ENCODE peak calls at places on chromosomes 6 and 20, in eight cellular contexts. One of them, this sample, is unnamed.

GRCh38 chr20:15179426-15180190 is 842.2 kb upstream of the FLRT3 start:
- DNase-seq in hepatocyte: no peak
- DNase-seq in kidney epithelial cell: no peak
- DNase-seq in ovary: no peak
- DNase-seq in cardiac muscle cell: no peak
- DNase-seq in heart left ventricle: no peak
- DNase-seq in AG04450: no peak
- DNase-seq in tibial nerve: no peak
- DNase-seq in this sample: no peak

GRCh38 chr20:57223648-57224489 is 42.6 kb downstream of the BMP7 start:
- DNase-seq in hepatocyte: no peak
- DNase-seq in kidney epithelial cell: no peak
- DNase-seq in ovary: no peak
- DNase-seq in cardiac muscle cell: peak
- DNase-seq in heart left ventricle: no peak
- DNase-seq in AG04450: no peak
- DNase-seq in tibial nerve: peak
- DNase-seq in this sample: no peak

GRCh38 chr20:21125072-21125848 is 622 bp upstream of the KIZ start:
- DNase-seq in hepatocyte: peak
- DNase-seq in kidney epithelial cell: no peak
- DNase-seq in ovary: peak
- DNase-seq in cardiac muscle cell: peak
- DNase-seq in heart left ventricle: peak
- DNase-seq in AG04450: no peak
- DNase-seq in tibial nerve: no peak
- DNase-seq in this sample: peak

GRCh38 chr6:148971027-148971927 is 224.4 kb downstream of the UST start:
- DNase-seq in hepatocyte: no peak
- DNase-seq in kidney epithelial cell: no peak
- DNase-seq in ovary: no peak
- DNase-seq in cardiac muscle cell: no peak
- DNase-seq in heart left ventricle: no peak
- DNase-seq in AG04450: no peak
- DNase-seq in tibial nerve: no peak
- DNase-seq in this sample: no peak

GRCh38 chr20:46978871-46979536 is 84.4 kb downstream of the EYA2 start:
- DNase-seq in hepatocyte: no peak
- DNase-seq in kidney epithelial cell: no peak
- DNase-seq in ovary: no peak
- DNase-seq in cardiac muscle cell: peak
- DNase-seq in heart left ventricle: no peak
- DNase-seq in AG04450: no peak
- DNase-seq in tibial nerve: no peak
- DNase-seq in this sample: no peak

GRCh38 chr6:129684903-129685639 is 24.9 kb downstream of the ARHGAP18 start:
- DNase-seq in hepatocyte: no peak
- DNase-seq in kidney epithelial cell: no peak
- DNase-seq in ovary: no peak
- DNase-seq in cardiac muscle cell: no peak
- DNase-seq in heart left ventricle: no peak
- DNase-seq in AG04450: no peak
- DNase-seq in tibial nerve: no peak
- DNase-seq in this sample: no peak

GRCh38 chr20:19903168-19903676 is 113.9 kb upstream of the NAA20 start:
- DNase-seq in hepatocyte: peak
- DNase-seq in kidney epithelial cell: no peak
- DNase-seq in ovary: peak
- DNase-seq in cardiac muscle cell: peak
- DNase-seq in heart left ventricle: peak
- DNase-seq in AG04450: no peak
- DNase-seq in tibial nerve: no peak
- DNase-seq in this sample: no peak

GRCh38 chr6:119148102-119148824 is 69.8 kb upstream of the FAM184A start:
- DNase-seq in hepatocyte: peak
- DNase-seq in kidney epithelial cell: peak
- DNase-seq in ovary: peak
- DNase-seq in cardiac muscle cell: peak
- DNase-seq in heart left ventricle: peak
- DNase-seq in AG04450: peak
- DNase-seq in tibial nerve: no peak
- DNase-seq in this sample: no peak

GRCh38 chr20:21703740-21704407 is 1.6 kb upstream of the PAX1 start:
- DNase-seq in hepatocyte: no peak
- DNase-seq in kidney epithelial cell: no peak
- DNase-seq in ovary: no peak
- DNase-seq in cardiac muscle cell: no peak
- DNase-seq in heart left ventricle: no peak
- DNase-seq in AG04450: no peak
- DNase-seq in tibial nerve: no peak
- DNase-seq in this sample: no peak

DNA sequence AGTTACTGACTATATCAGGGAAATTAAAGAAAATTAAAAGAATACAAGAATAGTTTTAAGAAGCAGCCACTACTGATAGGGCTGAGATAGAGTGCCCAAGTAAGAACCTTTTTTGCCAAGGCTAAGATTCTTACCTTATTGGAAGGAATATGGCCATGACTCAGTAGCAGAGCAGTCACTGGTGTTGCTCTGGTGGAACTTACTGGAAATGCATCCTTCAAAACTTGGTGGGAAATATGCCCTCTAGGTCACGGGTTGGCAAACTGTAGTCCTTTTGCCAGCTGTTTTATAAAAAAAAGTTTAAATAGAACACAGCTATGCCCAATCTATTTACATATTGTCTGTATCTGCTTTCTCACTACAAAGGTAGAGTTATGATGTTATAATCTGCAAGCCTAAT is 6.0 kb downstream of the HSF2 start:
- DNase-seq in hepatocyte: no peak
- DNase-seq in kidney epithelial cell: no peak
- DNase-seq in ovary: no peak
- DNase-seq in cardiac muscle cell: peak
- DNase-seq in heart left ventricle: no peak
- DNase-seq in AG04450: no peak
- DNase-seq in tibial nerve: no peak
- DNase-seq in this sample: no peak
- TF ChIP-seq CTCF in hepatocyte: no peak
- TF ChIP-seq CTCF in kidney epithelial cell: no peak
- TF ChIP-seq CTCF in ovary: no peak
- TF ChIP-seq CTCF in cardiac muscle cell: no peak
- TF ChIP-seq CTCF in heart left ventricle: no peak
- TF ChIP-seq CTCF in AG04450: peak
- TF ChIP-seq CTCF in tibial nerve: no peak
- TF ChIP-seq CTCF in this sample: no peak

GRCh38 chr20:13784893-13785715 is at the start of the genes ESF1 and NDUFAF5:
- DNase-seq in hepatocyte: peak
- DNase-seq in kidney epithelial cell: peak
- DNase-seq in ovary: peak
- DNase-seq in cardiac muscle cell: peak
- DNase-seq in heart left ventricle: peak
- DNase-seq in AG04450: peak
- DNase-seq in tibial nerve: peak
- DNase-seq in this sample: peak

GRCh38 chr20:13784271-13784892 is 337 bp downstream of the ESF1 start:
- DNase-seq in hepatocyte: no peak
- DNase-seq in kidney epithelial cell: no peak
- DNase-seq in ovary: no peak
- DNase-seq in cardiac muscle cell: no peak
- DNase-seq in heart left ventricle: no peak
- DNase-seq in AG04450: no peak
- DNase-seq in tibial nerve: no peak
- DNase-seq in this sample: no peak

GRCh38 chr20:13778827-13779226 is 5.9 kb downstream of the ESF1 start:
- DNase-seq in hepatocyte: no peak
- DNase-seq in kidney epithelial cell: no peak
- DNase-seq in ovary: no peak
- DNase-seq in cardiac muscle cell: no peak
- DNase-seq in heart left ventricle: no peak
- DNase-seq in AG04450: no peak
- DNase-seq in tibial nerve: no peak
- DNase-seq in this sample: no peak

GRCh38 chr20:13786143-13786828 is 1.5 kb downstream of the NDUFAF5 start:
- DNase-seq in hepatocyte: no peak
- DNase-seq in kidney epithelial cell: no peak
- DNase-seq in ovary: no peak
- DNase-seq in cardiac muscle cell: no peak
- DNase-seq in heart left ventricle: no peak
- DNase-seq in AG04450: no peak
- DNase-seq in tibial nerve: no peak
- DNase-seq in this sample: no peak

GRCh38 chr20:13783528-13783927 is 1.2 kb downstream of the ESF1 start:
- DNase-seq in hepatocyte: no peak
- DNase-seq in kidney epithelial cell: no peak
- DNase-seq in ovary: no peak
- DNase-seq in cardiac muscle cell: no peak
- DNase-seq in heart left ventricle: no peak
- DNase-seq in AG04450: no peak
- DNase-seq in tibial nerve: no peak
- DNase-seq in this sample: no peak
- H3K4me3 ChIP-seq in hepatocyte: peak
- H3K4me3 ChIP-seq in kidney epithelial cell: peak
- H3K4me3 ChIP-seq in ovary: no peak
- H3K4me3 ChIP-seq in cardiac muscle cell: peak
- H3K4me3 ChIP-seq in heart left ventricle: peak
- H3K4me3 ChIP-seq in AG04450: peak
- H3K4me3 ChIP-seq in tibial nerve: peak
- H3K4me3 ChIP-seq in this sample: peak

GRCh38 chr20:43558412-43559146 is at the start of gene SGK2:
- DNase-seq in hepatocyte: peak
- DNase-seq in kidney epithelial cell: peak
- DNase-seq in ovary: no peak
- DNase-seq in cardiac muscle cell: peak
- DNase-seq in heart left ventricle: no peak
- DNase-seq in AG04450: no peak
- DNase-seq in tibial nerve: no peak
- DNase-seq in this sample: no peak

GRCh38 chr20:43560974-43561373 is 2.1 kb downstream of the SGK2 start:
- DNase-seq in hepatocyte: no peak
- DNase-seq in kidney epithelial cell: no peak
- DNase-seq in ovary: no peak
- DNase-seq in cardiac muscle cell: no peak
- DNase-seq in heart left ventricle: no peak
- DNase-seq in AG04450: no peak
- DNase-seq in tibial nerve: no peak
- DNase-seq in this sample: no peak

GRCh38 chr20:43563429-43563828 is 4.6 kb downstream of the SGK2 start:
- DNase-seq in hepatocyte: no peak
- DNase-seq in kidney epithelial cell: no peak
- DNase-seq in ovary: no peak
- DNase-seq in cardiac muscle cell: peak
- DNase-seq in heart left ventricle: no peak
- DNase-seq in AG04450: no peak
- DNase-seq in tibial nerve: no peak
- DNase-seq in this sample: no peak

GRCh38 chr20:43559588-43559987 is 761 bp downstream of the SGK2 start:
- DNase-seq in hepatocyte: no peak
- DNase-seq in kidney epithelial cell: no peak
- DNase-seq in ovary: no peak
- DNase-seq in cardiac muscle cell: no peak
- DNase-seq in heart left ventricle: no peak
- DNase-seq in AG04450: no peak
- DNase-seq in tibial nerve: no peak
- DNase-seq in this sample: no peak

DNA sequence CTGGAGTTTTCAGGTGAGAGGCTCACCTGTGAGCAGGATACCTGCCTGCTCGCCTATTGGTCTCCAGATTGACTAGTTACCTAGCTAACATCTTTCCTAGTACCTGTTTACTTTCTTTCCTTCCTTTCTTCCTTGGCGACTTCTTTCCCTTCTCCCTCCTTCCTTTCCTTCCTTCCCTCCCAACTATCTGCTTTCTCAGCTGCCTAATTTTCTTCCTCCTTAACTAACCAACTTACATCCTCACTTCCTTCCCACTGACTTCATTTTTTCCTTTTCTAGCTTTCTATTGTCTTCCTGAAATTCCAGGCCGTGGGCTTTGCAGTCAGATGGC is 285 bp downstream of the SGK2 start:
- DNase-seq in hepatocyte: no peak
- DNase-seq in kidney epithelial cell: no peak
- DNase-seq in ovary: no peak
- DNase-seq in cardiac muscle cell: no peak
- DNase-seq in heart left ventricle: no peak
- DNase-seq in AG04450: no peak
- DNase-seq in tibial nerve: no peak
- DNase-seq in this sample: no peak
- TF ChIP-seq CTCF in hepatocyte: no peak
- TF ChIP-seq CTCF in kidney epithelial cell: no peak
- TF ChIP-seq CTCF in ovary: no peak
- TF ChIP-seq CTCF in cardiac muscle cell: no peak
- TF ChIP-seq CTCF in heart left ventricle: no peak
- TF ChIP-seq CTCF in AG04450: no peak
- TF ChIP-seq CTCF in tibial nerve: no peak
- TF ChIP-seq CTCF in this sample: no peak

DNA sequence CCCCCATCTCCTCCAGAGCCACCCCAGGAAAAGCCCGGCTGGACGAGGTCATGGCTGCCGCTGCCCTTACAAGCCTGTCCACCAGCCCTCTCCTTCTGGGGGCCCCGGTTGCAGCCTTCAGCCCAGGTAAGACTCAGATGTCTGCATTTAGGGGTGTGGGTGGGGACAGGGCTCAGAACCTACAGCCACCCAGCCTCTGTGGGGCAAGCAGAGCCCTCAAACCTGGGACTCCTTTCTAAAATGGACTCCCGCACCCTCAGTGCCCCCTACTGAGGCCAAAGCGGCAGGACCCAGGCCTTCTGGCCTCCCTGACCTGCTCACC is 1.7 kb downstream of the SLC2A4RG start:
- DNase-seq in hepatocyte: no peak
- DNase-seq in kidney epithelial cell: no peak
- DNase-seq in ovary: no peak
- DNase-seq in cardiac muscle cell: no peak
- DNase-seq in heart left ventricle: no peak
- DNase-seq in AG04450: no peak
- DNase-seq in tibial nerve: no peak
- DNase-seq in this sample: no peak
- H3K4me3 ChIP-seq in hepatocyte: no peak
- H3K4me3 ChIP-seq in kidney epithelial cell: peak
- H3K4me3 ChIP-seq in ovary: peak
- H3K4me3 ChIP-seq in cardiac muscle cell: peak
- H3K4me3 ChIP-seq in heart left ventricle: peak
- H3K4me3 ChIP-seq in AG04450: peak
- H3K4me3 ChIP-seq in tibial nerve: peak
- H3K4me3 ChIP-seq in this sample: peak

This sample was measured in AG04449.